ENCODE peak calls at places on chromosomes 6 and 20, in eight cellular contexts. G is pancreas, Q is PC-9, J is left ventricle myocardium inferior, D is HCT116, U is AG04450, W is bronchial epithelial cell, N is right lobe of liver. P is an unnamed sample.
A peak's percentile ranks its signal among the peaks of the same experiment; 100 is the strongest.

GRCh38 chr6:110102411-110102810 is 77.1 kb downstream of the WASF1 start:
- DNase-seq in G (no peak), Q (no peak), J (no peak), D (no peak), U (no peak), W (no peak), N (no peak), P (no peak)

GRCh38 chr6:47698342-47698787 is at the start of gene ADGRF4:
- DNase-seq in G (no peak), Q (peak; percentile 64), J (no peak), D (no peak), U (no peak), W (peak; percentile 99), N (no peak), P (no peak)

GRCh38 chr20:3239026-3239866 is at the start of gene SLC4A11:
- DNase-seq in G (peak; percentile 64), Q (peak; percentile 75), J (peak; percentile 71), D (peak; percentile 54), U (no peak), W (peak; percentile 80), N (no peak), P (no peak)

GRCh38 chr6:149236584-149236983 is 80.9 kb upstream of the TAB2 start:
- DNase-seq in G (no peak), Q (no peak), J (no peak), D (no peak), U (no peak), W (no peak), N (no peak), P (peak; percentile 60)

GRCh38 chr6:44665143-44665542 is 277.6 kb downstream of the CDC5L start:
- DNase-seq in G (no peak), Q (no peak), J (no peak), D (no peak), U (no peak), W (no peak), N (peak; percentile 16), P (no peak)

GRCh38 chr6:31110825-31111582 is 1.4 kb downstream of the C6orf15 start:
- DNase-seq in G (no peak), Q (no peak), J (no peak), D (no peak), U (no peak), W (no peak), N (no peak), P (no peak)

GRCh38 chr6:150905769-150906168 is 40.3 kb downstream of the MTHFD1L start:
- DNase-seq in G (no peak), Q (no peak), J (no peak), D (no peak), U (no peak), W (no peak), N (no peak), P (no peak)

GRCh38 chr20:34546751-34547181 is 11.8 kb upstream of the MAP1LC3A start:
- DNase-seq in G (no peak), Q (no peak), J (no peak), D (no peak), U (no peak), W (no peak), N (no peak), P (no peak)

GRCh38 chr6:57085441-57085840 is 4.5 kb upstream of the ZNF451 start:
- DNase-seq in G (no peak), Q (no peak), J (no peak), D (no peak), U (no peak), W (no peak), N (no peak), P (no peak)

GRCh38 chr20:17619351-17620093 is 49.6 kb downstream of the DSTN start:
- DNase-seq in G (peak; percentile 32), Q (no peak), J (no peak), D (no peak), U (no peak), W (no peak), N (peak; percentile 38), P (no peak)

GRCh38 chr20:32455171-32455900 is 97.2 kb downstream of the ASXL1 start:
- DNase-seq in G (peak; percentile 32), Q (no peak), J (peak; percentile 12), D (no peak), U (no peak), W (no peak), N (no peak), P (no peak)

GRCh38 chr20:32458061-32458836 is 100.1 kb downstream of the ASXL1 start:
- DNase-seq in G (peak; percentile 51), Q (no peak), J (no peak), D (no peak), U (no peak), W (no peak), N (no peak), P (no peak)

GRCh38 chr20:32455901-32456701 is 98.0 kb downstream of the ASXL1 start:
- DNase-seq in G (peak; percentile 46), Q (no peak), J (peak; percentile 7), D (no peak), U (no peak), W (no peak), N (no peak), P (no peak)

GRCh38 chr20:32457476-32457986 is 99.4 kb downstream of the ASXL1 start:
- DNase-seq in G (peak; percentile 85), Q (no peak), J (peak; percentile 62), D (no peak), U (no peak), W (peak; percentile 22), N (no peak), P (no peak)

DNA sequence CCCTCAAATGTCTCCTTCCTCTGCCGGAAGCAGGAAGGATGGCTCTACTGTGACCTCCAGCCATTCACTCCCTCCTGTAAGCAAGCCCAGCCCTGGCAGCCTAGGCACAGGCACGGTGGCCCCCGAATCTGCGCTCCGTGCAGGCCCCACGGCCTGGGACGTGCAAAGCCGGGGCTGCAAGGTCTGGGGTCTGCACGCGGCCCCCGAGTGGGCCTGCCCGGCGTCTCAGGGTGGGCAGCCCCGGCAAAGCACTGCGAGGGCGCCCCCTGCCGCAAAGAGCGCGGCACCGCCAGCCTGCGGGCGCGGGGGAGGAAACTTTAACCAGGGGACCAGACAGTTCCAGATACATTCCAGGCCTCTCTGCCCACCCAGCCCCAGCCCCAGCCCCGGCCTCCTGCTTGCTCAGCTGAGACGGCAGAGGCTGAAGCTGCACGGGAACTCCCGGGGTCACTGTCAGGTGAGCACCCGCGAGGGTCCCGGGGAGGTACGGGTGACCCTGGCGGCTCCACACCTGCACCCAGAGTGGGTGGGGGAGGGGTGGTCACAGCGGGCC is 98.8 kb downstream of the ASXL1 start:
- DNase-seq in G (peak; percentile 61), Q (no peak), J (no peak), D (no peak), U (no peak), W (no peak), N (no peak), P (no peak)
- TF ChIP-seq CTCF in G (peak; percentile 78), Q (no peak), J (peak; percentile 88), D (peak; percentile 43), U (peak; percentile 69), W (peak; percentile 78), N (peak; percentile 71), P (peak; percentile 76)

GRCh38 chr6:147508073-147508870 is at the start of gene SAMD5:
- DNase-seq in G (peak; percentile 47), Q (peak; percentile 70), J (peak; percentile 33), D (peak; percentile 32), U (peak; percentile 16), W (peak; percentile 45), N (peak; percentile 88), P (no peak)
- H3K4me3 ChIP-seq in G (peak within 1 kb of the TSS; percentile 53), Q (peak within 1 kb of the TSS; percentile 87), J (peak within 1 kb of the TSS; percentile 81), D (peak within 1 kb of the TSS; percentile 90), U (peak within 1 kb of the TSS; percentile 72), W (peak within 1 kb of the TSS; percentile 60), N (peak within 1 kb of the TSS; percentile 59), P (peak within 1 kb of the TSS; percentile 67)

GRCh38 chr20:63152322-63153253 is 63.3 kb downstream of the YTHDF1 start:
- DNase-seq in G (no peak), Q (no peak), J (no peak), D (no peak), U (no peak), W (no peak), N (no peak), P (no peak)

GRCh38 chr20:63150911-63151531 is 64.9 kb downstream of the YTHDF1 start:
- DNase-seq in G (no peak), Q (no peak), J (no peak), D (no peak), U (no peak), W (no peak), N (no peak), P (no peak)

GRCh38 chr20:63150391-63150898 is 65.5 kb downstream of the YTHDF1 start:
- DNase-seq in G (no peak), Q (no peak), J (no peak), D (no peak), U (no peak), W (no peak), N (no peak), P (no peak)

GRCh38 chr20:63153254-63154221 is 62.4 kb downstream of the YTHDF1 start:
- DNase-seq in G (no peak), Q (no peak), J (no peak), D (no peak), U (no peak), W (no peak), N (no peak), P (no peak)

DNA sequence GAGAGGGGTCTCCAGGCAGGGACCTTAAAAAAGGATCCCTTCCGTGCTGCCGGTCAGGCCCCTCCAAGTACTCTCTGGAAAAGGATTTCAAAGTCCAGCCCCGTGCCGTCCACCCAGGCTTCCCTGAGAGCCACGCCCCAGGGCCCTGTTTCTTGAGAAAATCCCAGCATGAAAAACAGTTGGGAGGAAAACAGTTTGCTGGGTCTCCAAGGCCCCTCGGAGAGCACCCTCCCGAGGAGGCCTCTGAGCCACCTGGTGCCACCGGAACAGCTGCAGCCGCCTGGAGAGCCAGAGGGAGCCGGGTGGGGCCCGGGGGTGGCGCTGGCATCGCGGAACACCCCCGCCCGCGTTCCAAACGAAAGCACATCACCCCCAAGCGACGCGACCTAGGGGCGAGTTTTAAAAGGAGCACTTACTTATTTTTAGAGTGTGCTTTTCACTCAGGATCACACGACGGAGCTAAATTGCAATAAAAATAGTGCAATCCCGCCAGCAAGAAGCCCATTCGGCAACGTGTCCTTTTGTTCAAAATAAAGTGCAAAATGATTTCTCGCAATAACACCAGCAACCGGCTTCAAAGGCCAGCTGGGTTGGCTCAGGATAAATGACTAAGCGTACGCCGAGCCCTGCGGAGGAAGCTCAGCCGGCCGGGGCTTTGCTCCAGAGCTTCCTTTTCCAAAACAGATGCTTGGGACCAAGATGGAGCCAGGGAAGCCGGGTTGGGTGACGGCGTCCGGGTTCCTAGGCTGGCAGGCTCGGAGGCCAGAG is 64.2 kb downstream of the YTHDF1 start:
- DNase-seq in G (no peak), Q (no peak), J (no peak), D (no peak), U (peak; percentile 24), W (no peak), N (no peak), P (no peak)
- TF ChIP-seq CTCF in G (no peak), Q (no peak), J (no peak), D (no peak), U (no peak), W (no peak), N (no peak), P (no peak)

DNA sequence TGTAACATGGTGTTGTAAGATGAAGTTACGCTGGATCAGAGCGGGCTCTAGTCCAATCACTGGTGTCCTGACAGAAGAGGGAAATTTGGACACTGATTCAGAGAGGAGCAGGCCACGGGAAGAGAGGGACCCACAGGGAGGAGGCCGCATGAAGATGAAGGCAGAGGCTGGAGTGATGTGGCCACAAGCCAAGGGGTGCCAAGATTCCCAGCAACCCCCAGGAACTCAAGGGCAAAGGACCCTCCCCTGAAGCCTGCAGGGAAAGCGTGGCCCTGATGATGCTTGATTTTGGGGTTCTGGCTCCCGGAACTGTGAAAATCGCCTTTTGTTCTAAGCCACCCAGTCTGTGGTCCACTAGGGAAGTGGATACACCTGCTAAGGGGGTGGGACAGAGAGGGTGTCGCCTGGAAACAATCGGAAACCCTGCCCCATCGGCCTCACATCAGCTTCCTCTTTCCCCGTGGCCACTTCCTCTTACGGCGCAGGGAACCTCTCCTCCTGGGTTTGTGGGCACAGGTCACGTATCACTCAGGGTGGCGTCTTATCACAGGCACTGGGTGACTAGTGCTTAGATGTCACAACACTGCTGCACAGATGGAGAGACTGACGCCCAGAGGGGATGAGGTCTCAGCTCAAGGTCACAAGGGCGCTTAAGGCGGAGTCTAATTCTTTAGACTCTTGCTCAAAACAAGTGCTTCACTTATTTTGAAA is 58.0 kb downstream of the SULF2 start:
- DNase-seq in G (no peak), Q (no peak), J (peak; percentile 55), D (no peak), U (no peak), W (no peak), N (peak; percentile 68), P (no peak)
- H3K4me3 ChIP-seq in G (no peak overlapping the region), Q (no peak overlapping the region), J (no peak overlapping the region), D (no peak overlapping the region), U (no peak overlapping the region), W (no peak overlapping the region), N (no peak overlapping the region), P (no peak overlapping the region)

P was measured in astrocyte of the cerebellum.